ENCODE peak calls at places on chromosomes 6 and 20, in four cellular contexts. Y, K, J and P are unnamed samples.

GRCh38 chr6:122995930-122996796 is at the start of gene CLVS2:
- DNase-seq in K (no peak), J (no peak), Y (no peak), P (no peak)

GRCh38 chr6:124854338-124854922 is 107.8 kb upstream of the RNF217 start:
- DNase-seq in Y (no peak), K (peak; percentile 16), J (no peak), P (no peak)

GRCh38 chr6:2522521-2522920 is 228.2 kb downstream of the MYLK4 start:
- DNase-seq in Y (no peak), J (no peak), K (peak; percentile 82), P (peak; percentile 61)

GRCh38 chr6:38640216-38640909 is 634 bp upstream of the BTBD9 start:
- DNase-seq in Y (peak; percentile 33), K (no peak), J (no peak), P (peak; percentile 10)

GRCh38 chr6:16704706-16705402 is 56.4 kb downstream of the ATXN1 start:
- DNase-seq in K (peak; percentile 54), Y (no peak), J (no peak), P (no peak)

GRCh38 chr6:158188591-158188990 is 20.4 kb downstream of the GTF2H5 start:
- DNase-seq in Y (no peak), K (no peak), J (no peak), P (no peak)

GRCh38 chr6:95266537-95267258 is 310.6 kb upstream of the MANEA start:
- DNase-seq in Y (no peak), J (no peak), K (no peak), P (no peak)

GRCh38 chr6:141552463-141552862 is 580.3 kb upstream of the GJE1 start:
- DNase-seq in J (no peak), Y (no peak), K (peak; percentile 93), P (peak; percentile 94)

GRCh38 chr6:112437053-112437452 is 89.9 kb downstream of the RFPL4B start:
- DNase-seq in K (no peak), J (no peak), Y (no peak), P (no peak)

GRCh38 chr6:30915591-30915946 is 1.5 kb downstream of the VARS2 start:
- DNase-seq in Y (peak; percentile 41), J (no peak), K (peak; percentile 77), P (no peak)

GRCh38 chr6:121480099-121480713 is 44.8 kb downstream of the GJA1 start:
- DNase-seq in Y (no peak), J (no peak), K (no peak), P (no peak)

GRCh38 chr20:41087325-41087685 is 50.0 kb upstream of the PLCG1 start:
- DNase-seq in Y (no peak), J (no peak), K (peak; percentile 25), P (no peak)

GRCh38 chr20:4060856-4061440 is 45.6 kb upstream of the RNF24 start:
- DNase-seq in Y (no peak), J (no peak), K (no peak), P (no peak)

GRCh38 chr20:51526105-51526470 is 16.4 kb downstream of the NFATC2 start:
- DNase-seq in Y (no peak), K (no peak), J (no peak), P (no peak)

GRCh38 chr6:37868447-37868825 is 48.9 kb downstream of the ZFAND3 start:
- DNase-seq in J (no peak), K (peak; percentile 55), Y (no peak), P (no peak)

GRCh38 chr6:151481752-151482151 is 12.1 kb upstream of the CCDC170 start:
- DNase-seq in Y (no peak), K (no peak), J (no peak), P (no peak)

GRCh38 chr6:158911746-158912158 is 88.2 kb downstream of the RSPH3 start:
- DNase-seq in J (peak; percentile 37), Y (no peak), K (peak; percentile 22), P (no peak)

GRCh38 chr20:59645316-59645715 is 41.0 kb downstream of the PHACTR3 start:
- DNase-seq in K (no peak), Y (no peak), J (no peak), P (no peak)

GRCh38 chr6:116876635-116877611 is at the start of gene RFX6:
- DNase-seq in Y (no peak), K (no peak), J (peak; percentile 28), P (no peak)

GRCh38 chr20:20741067-20742045 is 28.9 kb upstream of the RALGAPA2 start:
- DNase-seq in Y (no peak), J (peak; percentile 56), K (no peak), P (no peak)

GRCh38 chr20:46708172-46708860 is 1.1 kb upstream of the SLC2A10 start:
- DNase-seq in Y (no peak), J (peak; percentile 65), K (no peak), P (no peak)

GRCh38 chr6:110097443-110097842 is 82.0 kb downstream of the WASF1 start:
- DNase-seq in K (no peak), Y (no peak), J (no peak), P (no peak)

GRCh38 chr20:3890410-3890751 is 1.2 kb downstream of the PANK2 start:
- DNase-seq in K (peak; percentile 51), Y (no peak), J (no peak), P (no peak)

GRCh38 chr6:100165442-100165841 is 171.4 kb upstream of the MCHR2 start:
- DNase-seq in Y (no peak), J (no peak), K (no peak), P (no peak)

GRCh38 chr6:33689879-33690278 is 21.6 kb downstream of the UQCC2 start:
- DNase-seq in K (no peak), J (no peak), Y (no peak), P (no peak)

GRCh38 chr6:33692760-33693158 is 18.7 kb downstream of the UQCC2 start:
- DNase-seq in J (peak; percentile 51), Y (no peak), K (no peak), P (no peak)

GRCh38 chr6:33690766-33691165 is 20.7 kb downstream of the UQCC2 start:
- DNase-seq in Y (no peak), J (no peak), K (no peak), P (no peak)

GRCh38 chr6:33692078-33692759 is 19.3 kb downstream of the UQCC2 start:
- DNase-seq in K (peak; percentile 38), J (peak; percentile 66), Y (no peak), P (no peak)

DNA sequence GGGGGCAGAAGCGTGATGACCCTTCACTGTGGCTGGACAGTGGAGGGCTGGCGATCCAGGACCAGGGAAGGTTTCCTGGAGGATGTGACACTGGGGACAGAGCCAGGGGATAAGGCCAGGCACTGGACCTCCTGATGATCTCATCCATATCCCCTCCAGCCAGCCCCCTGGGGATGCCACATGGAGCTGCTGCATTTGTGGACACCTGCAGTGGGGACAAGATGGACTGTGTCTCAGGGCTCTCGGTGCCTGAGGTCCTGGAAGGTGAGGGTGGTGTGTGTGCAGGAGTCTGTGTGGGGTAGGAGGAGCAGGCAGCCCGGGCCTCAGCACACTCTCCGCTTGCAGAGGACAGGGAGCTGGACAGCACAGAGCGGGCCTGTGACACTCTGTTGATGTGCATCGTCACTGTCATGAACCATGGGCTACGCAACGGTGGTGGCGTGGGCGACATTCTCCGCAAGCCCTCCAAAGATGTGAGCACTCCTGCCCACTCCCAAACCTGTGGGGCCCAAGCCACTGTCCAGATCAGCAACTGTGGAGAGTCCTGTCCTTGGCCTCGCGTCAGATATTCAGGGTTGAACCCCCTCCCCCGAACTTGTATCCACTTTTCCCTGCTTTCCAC is 19.9 kb downstream of the UQCC2 start:
- DNase-seq in K (no peak), J (no peak), Y (no peak), P (no peak)
- H3K27ac ChIP-seq in K (no peak overlapping the region), J (no peak overlapping the region), Y (no peak overlapping the region), P (no peak overlapping the region)

GRCh38 chr6:71187136-71187535 is 101.5 kb upstream of the OGFRL1 start:
- DNase-seq in Y (no peak), K (no peak), J (no peak), P (no peak)

GRCh38 chr6:71181565-71181964 is 107.0 kb upstream of the OGFRL1 start:
- DNase-seq in K (peak; percentile 82), Y (peak; percentile 55), J (no peak), P (peak; percentile 58)
- H3K27ac ChIP-seq in K (no peak overlapping the region), Y (no peak overlapping the region), J (no peak overlapping the region), P (no peak overlapping the region)

DNA sequence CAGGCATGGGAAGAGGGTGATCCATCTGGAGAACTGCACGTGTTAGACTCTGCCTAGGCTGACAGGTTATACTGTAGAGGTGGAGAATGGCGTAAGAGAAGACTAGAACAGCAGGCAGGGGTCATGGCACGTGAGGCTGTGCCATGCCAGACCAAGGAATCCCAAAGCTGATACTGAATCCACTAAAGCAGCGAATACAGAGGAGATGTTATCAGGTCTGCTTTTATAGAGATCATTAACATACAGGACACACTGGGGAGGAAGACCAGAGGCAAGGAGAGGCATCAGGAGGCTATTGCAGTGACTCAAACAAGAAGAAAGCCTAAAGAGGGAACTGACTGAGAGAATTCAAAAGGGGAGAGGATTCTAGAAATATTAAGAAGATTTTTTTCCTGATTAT is 12.9 kb downstream of the PHACTR1 start:
- DNase-seq in J (no peak), Y (no peak), K (no peak), P (no peak)
- H3K27ac ChIP-seq in J (no peak overlapping the region), Y (no peak overlapping the region), K (no peak overlapping the region), P (no peak overlapping the region)

GRCh38 chr6:74879234-74879633 is 326.6 kb downstream of the COL12A1 start:
- DNase-seq in K (peak; percentile 31), J (no peak), Y (no peak), P (peak; percentile 89)
- H3K27ac ChIP-seq in K (no peak overlapping the region), J (no peak overlapping the region), Y (no peak overlapping the region), P (peak overlapping the region; percentile 57)

GRCh38 chr6:35810831-35811698 is 5.9 kb downstream of the LHFPL5 start:
- DNase-seq in Y (no peak), K (peak; percentile 98), J (no peak), P (peak; percentile 96)

GRCh38 chr6:35808688-35809087 is 3.5 kb downstream of the LHFPL5 start:
- DNase-seq in Y (no peak), K (peak; percentile 25), J (no peak), P (no peak)

GRCh38 chr6:35817515-35817914 is 12.4 kb downstream of the LHFPL5 start:
- DNase-seq in J (no peak), Y (no peak), K (no peak), P (no peak)

GRCh38 chr6:35811699-35811995 is 6.5 kb downstream of the LHFPL5 start:
- DNase-seq in J (no peak), Y (no peak), K (no peak), P (no peak)
- H3K27ac ChIP-seq in J (no peak overlapping the region), Y (no peak overlapping the region), K (peak overlapping the region; percentile 65), P (peak overlapping the region; percentile 79)